ENCODE peak calls at places on chromosome 12, in six cellular contexts. One of them, this sample, is unnamed.

GRCh38 chr12:91119089-91119488 is 7.8 kb upstream of the LUM start:
- DNase-seq in GM12878: no peak
- DNase-seq in H1: no peak
- DNase-seq in K562: no peak
- DNase-seq in GM12891: no peak
- DNase-seq in HepG2: no peak
- DNase-seq in this sample: no peak

GRCh38 chr12:132866251-132866828 is 21.1 kb downstream of the CHFR start:
- DNase-seq in GM12891: no peak
- DNase-seq in GM12878: no peak
- DNase-seq in K562: no peak
- DNase-seq in H1: no peak
- DNase-seq in HepG2: peak
- DNase-seq in this sample: no peak

GRCh38 chr12:123141615-123142517 is 9.0 kb downstream of the PITPNM2 start:
- DNase-seq in HepG2: peak
- DNase-seq in H1: no peak
- DNase-seq in K562: no peak
- DNase-seq in GM12891: no peak
- DNase-seq in GM12878: no peak
- DNase-seq in this sample: no peak

GRCh38 chr12:117127933-117128823 is 29.0 kb upstream of the TESC start:
- DNase-seq in GM12878: no peak
- DNase-seq in K562: no peak
- DNase-seq in H1: no peak
- DNase-seq in HepG2: no peak
- DNase-seq in GM12891: no peak
- DNase-seq in this sample: no peak

GRCh38 chr12:66698558-66698957 is 19.7 kb upstream of the GRIP1 start:
- DNase-seq in HepG2: no peak
- DNase-seq in GM12891: no peak
- DNase-seq in H1: no peak
- DNase-seq in GM12878: no peak
- DNase-seq in K562: no peak
- DNase-seq in this sample: no peak

GRCh38 chr12:26857465-26858176 is 24.6 kb upstream of the ITPR2 start:
- DNase-seq in K562: no peak
- DNase-seq in H1: no peak
- DNase-seq in GM12891: no peak
- DNase-seq in HepG2: no peak
- DNase-seq in GM12878: no peak
- DNase-seq in this sample: no peak

GRCh38 chr12:66055837-66056319 is 74.7 kb downstream of the LLPH start:
- DNase-seq in K562: no peak
- DNase-seq in GM12878: peak
- DNase-seq in H1: no peak
- DNase-seq in GM12891: peak
- DNase-seq in HepG2: peak
- DNase-seq in this sample: peak

GRCh38 chr12:62396750-62397149 is 69.9 kb upstream of the MON2 start:
- DNase-seq in GM12891: no peak
- DNase-seq in HepG2: no peak
- DNase-seq in H1: no peak
- DNase-seq in GM12878: no peak
- DNase-seq in K562: no peak
- DNase-seq in this sample: no peak

GRCh38 chr12:93043877-93044209 is 114.7 kb upstream of the EEA1 start:
- DNase-seq in HepG2: no peak
- DNase-seq in GM12891: no peak
- DNase-seq in H1: no peak
- DNase-seq in GM12878: no peak
- DNase-seq in K562: peak
- DNase-seq in this sample: no peak

GRCh38 chr12:111406474-111407370 is 999 bp downstream of the SH2B3 start:
- DNase-seq in H1: no peak
- DNase-seq in K562: no peak
- DNase-seq in GM12878: no peak
- DNase-seq in GM12891: no peak
- DNase-seq in HepG2: no peak
- DNase-seq in this sample: no peak

DNA sequence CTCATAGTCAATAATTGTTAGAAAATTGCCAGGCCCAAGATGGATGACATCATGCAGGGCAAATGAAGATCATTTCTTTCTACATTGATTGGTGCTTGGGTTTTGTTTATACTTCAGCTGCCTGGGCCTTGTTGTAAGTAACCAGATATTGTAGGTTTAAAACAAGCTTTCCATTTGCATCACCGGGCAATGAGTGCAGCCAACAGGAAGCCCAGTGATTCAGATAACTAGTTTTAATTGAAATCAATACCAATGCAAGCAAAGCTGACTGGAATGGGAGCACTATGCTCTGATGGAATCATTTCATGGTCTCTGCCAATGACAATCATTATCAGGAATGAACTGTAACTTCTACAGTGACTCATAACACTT is 279.3 kb downstream of the DUSP6 start:
- DNase-seq in GM12891: no peak
- DNase-seq in HepG2: no peak
- DNase-seq in GM12878: no peak
- DNase-seq in K562: no peak
- DNase-seq in H1: no peak
- DNase-seq in this sample: no peak
- TF ChIP-seq TAF1 in GM12891: no peak
- TF ChIP-seq TAF1 in HepG2: no peak
- TF ChIP-seq TAF1 in GM12878: no peak
- TF ChIP-seq TAF1 in K562: no peak
- TF ChIP-seq TAF1 in H1: no peak
- TF ChIP-seq TAF1 in this sample: no peak

GRCh38 chr12:7108042-7108927 is 729 bp downstream of the C1RL start:
- DNase-seq in K562: peak
- DNase-seq in GM12891: peak
- DNase-seq in GM12878: peak
- DNase-seq in HepG2: peak
- DNase-seq in H1: peak
- DNase-seq in this sample: peak
- TF ChIP-seq POLR2AphosphoS5 in K562: peak
- TF ChIP-seq POLR2AphosphoS5 in GM12891: peak
- TF ChIP-seq POLR2AphosphoS5 in GM12878: peak
- TF ChIP-seq POLR2AphosphoS5 in HepG2: peak
- TF ChIP-seq POLR2AphosphoS5 in H1: peak
- TF ChIP-seq POLR2AphosphoS5 in this sample: peak

GRCh38 chr12:49130151-49131050 is 794 bp downstream of the TUBA1B start:
- DNase-seq in K562: peak
- DNase-seq in GM12891: peak
- DNase-seq in HepG2: peak
- DNase-seq in GM12878: peak
- DNase-seq in H1: peak
- DNase-seq in this sample: peak

GRCh38 chr12:49133014-49133413 is 1.8 kb upstream of the TUBA1B start:
- DNase-seq in GM12878: no peak
- DNase-seq in K562: peak
- DNase-seq in HepG2: no peak
- DNase-seq in GM12891: no peak
- DNase-seq in H1: no peak
- DNase-seq in this sample: no peak

GRCh38 chr12:49131973-49132461 is 822 bp upstream of the TUBA1B start:
- DNase-seq in K562: no peak
- DNase-seq in H1: no peak
- DNase-seq in HepG2: no peak
- DNase-seq in GM12891: no peak
- DNase-seq in GM12878: no peak
- DNase-seq in this sample: no peak

GRCh38 chr12:49129332-49130150 is 1.7 kb downstream of the TUBA1B start:
- DNase-seq in GM12878: no peak
- DNase-seq in K562: no peak
- DNase-seq in GM12891: no peak
- DNase-seq in HepG2: no peak
- DNase-seq in H1: no peak
- DNase-seq in this sample: no peak

GRCh38 chr12:49131051-49131972 is at the start of gene TUBA1B:
- DNase-seq in HepG2: peak
- DNase-seq in K562: peak
- DNase-seq in GM12891: peak
- DNase-seq in GM12878: peak
- DNase-seq in H1: peak
- DNase-seq in this sample: peak
- TF ChIP-seq POLR2A in HepG2: peak
- TF ChIP-seq POLR2A in K562: peak
- TF ChIP-seq POLR2A in GM12891: peak
- TF ChIP-seq POLR2A in GM12878: peak
- TF ChIP-seq POLR2A in H1: peak
- TF ChIP-seq POLR2A in this sample: peak

DNA sequence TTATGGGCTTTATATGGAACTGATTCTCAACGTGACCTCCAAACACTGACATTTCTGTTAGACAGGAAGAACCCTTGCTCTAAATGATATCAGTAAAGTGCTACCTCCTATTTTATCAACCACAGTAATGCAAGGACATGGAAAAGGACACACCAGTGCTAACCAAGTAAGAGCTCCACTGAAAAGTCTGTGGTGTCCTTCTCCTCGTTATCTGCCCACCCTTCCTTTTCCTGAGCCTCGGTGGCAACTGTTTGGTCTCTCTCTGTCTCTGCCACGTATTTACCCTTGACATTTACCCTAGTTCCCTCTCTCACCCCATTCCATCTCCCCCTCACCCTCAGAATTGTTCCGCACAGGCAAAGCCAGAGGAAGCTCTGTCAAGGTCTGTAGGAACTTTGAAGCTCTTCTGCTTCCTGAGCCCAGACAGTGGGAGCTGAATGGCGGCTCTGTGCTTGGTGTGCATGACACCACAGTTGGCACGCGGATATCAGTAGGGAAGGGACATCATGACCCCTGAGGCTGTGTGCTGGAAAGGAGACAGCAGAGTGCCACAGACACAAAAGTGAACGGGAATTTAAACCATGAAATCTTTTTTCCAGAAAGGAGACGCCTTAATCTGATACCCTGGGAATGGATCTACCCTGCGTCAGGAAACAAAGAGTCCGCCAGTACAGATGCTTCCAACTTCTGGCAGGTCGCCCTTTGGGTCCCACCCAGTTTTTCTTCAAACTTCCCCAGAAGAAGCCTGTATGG is 50.8 kb downstream of the NTN4 start:
- DNase-seq in GM12891: no peak
- DNase-seq in H1: no peak
- DNase-seq in GM12878: no peak
- DNase-seq in HepG2: no peak
- DNase-seq in K562: no peak
- DNase-seq in this sample: no peak
- TF ChIP-seq TAF1 in GM12891: no peak
- TF ChIP-seq TAF1 in H1: no peak
- TF ChIP-seq TAF1 in GM12878: no peak
- TF ChIP-seq TAF1 in HepG2: no peak
- TF ChIP-seq TAF1 in K562: no peak
- TF ChIP-seq TAF1 in this sample: no peak

DNA sequence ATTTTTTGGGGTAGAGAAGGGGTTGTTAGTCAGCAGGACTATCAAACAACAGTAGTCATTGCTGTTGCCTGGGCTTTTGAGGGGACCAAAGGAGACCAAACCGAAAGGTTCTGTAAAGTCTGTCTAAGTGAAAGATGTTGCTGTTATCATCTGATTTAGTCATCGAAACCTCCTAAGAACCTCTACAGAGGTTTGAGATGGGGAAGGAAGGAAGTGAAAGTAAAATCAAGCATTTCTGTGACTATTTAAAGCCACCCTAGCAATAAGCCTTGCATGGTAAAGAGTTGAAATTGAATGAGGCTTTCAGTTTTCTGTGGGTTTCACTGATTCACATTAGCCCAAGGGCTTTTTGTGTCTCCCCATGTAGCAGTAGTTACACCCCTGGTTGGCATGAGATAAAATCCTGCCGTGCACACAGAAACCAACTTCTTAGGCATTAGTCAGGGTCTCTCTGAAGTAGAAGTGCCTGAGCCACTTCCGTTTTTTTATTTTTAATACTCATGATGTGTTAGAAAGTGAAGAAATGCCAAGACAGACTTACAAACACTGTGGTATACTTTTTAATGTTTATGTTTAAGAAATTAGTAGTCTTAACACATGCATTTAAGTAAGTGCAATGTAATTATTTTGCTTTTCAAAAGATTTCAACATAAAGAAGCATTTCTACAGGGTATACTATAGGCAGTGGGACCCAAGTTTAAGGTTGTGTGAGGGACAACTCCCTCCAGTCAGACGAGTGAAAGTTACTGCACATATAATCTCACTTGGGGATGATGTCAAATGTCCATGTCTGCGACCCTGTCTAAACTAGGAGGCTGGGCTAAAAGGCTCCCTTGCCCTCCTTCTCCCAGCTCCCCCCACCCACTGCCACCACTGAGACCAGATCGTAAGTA is 50.4 kb downstream of the DYRK2 start:
- DNase-seq in H1: no peak
- DNase-seq in GM12891: peak
- DNase-seq in K562: no peak
- DNase-seq in HepG2: no peak
- DNase-seq in GM12878: peak
- DNase-seq in this sample: peak
- TF ChIP-seq POLR2AphosphoS5 in H1: no peak
- TF ChIP-seq POLR2AphosphoS5 in GM12891: no peak
- TF ChIP-seq POLR2AphosphoS5 in K562: no peak
- TF ChIP-seq POLR2AphosphoS5 in HepG2: no peak
- TF ChIP-seq POLR2AphosphoS5 in GM12878: no peak
- TF ChIP-seq POLR2AphosphoS5 in this sample: no peak

DNA sequence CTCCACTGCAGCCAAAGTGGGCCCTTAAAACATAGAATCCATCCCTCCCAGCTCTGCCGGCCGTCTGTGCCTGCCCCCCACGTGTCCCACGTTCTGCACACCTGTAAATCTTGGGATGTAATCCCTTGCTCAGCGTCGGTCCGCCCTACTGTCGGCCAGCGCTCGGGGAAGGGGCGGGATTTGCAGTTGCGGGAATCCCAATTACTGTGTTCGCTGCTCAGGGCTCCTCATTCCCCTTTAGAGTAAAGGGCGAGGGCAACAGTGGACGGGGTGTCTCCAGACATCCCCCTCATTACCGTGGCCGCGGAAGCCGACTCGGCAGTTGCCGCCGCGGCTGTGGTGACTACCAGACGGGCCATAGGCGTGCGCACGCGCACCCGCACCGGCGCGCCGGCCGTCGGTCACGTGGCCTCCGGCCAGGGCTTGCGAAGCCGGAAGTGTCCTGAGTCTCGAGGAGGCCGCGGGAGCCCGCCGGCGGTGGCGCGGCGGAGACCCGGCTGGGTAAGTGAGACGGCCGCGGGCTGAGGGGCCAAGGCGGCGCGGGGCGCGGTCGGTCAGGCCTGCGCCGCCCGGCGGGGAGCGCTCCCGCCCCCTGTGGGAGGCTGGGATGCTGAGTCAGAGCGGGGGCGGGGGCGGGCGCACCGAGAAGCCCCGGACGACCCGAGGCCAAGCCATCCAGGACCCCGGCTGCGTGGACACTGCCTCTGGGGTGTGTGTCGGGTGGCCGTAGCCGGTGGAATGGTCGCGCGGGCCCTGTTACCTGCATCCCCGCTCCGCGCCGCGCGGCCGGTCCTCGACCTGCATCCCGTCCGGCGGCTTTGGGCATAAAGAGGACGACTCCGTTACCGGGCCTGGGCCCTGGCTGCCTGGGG is at the start of gene TBK1:
- DNase-seq in GM12878: peak
- DNase-seq in HepG2: peak
- DNase-seq in K562: peak
- DNase-seq in H1: peak
- DNase-seq in GM12891: peak
- DNase-seq in this sample: peak
- TF ChIP-seq POLR2A in GM12878: peak
- TF ChIP-seq POLR2A in HepG2: peak
- TF ChIP-seq POLR2A in K562: peak
- TF ChIP-seq POLR2A in H1: peak
- TF ChIP-seq POLR2A in GM12891: peak
- TF ChIP-seq POLR2A in this sample: peak

GRCh38 chr12:52006726-52007157 is at the start of gene TAMALIN:
- DNase-seq in GM12878: no peak
- DNase-seq in K562: peak
- DNase-seq in GM12891: peak
- DNase-seq in HepG2: no peak
- DNase-seq in H1: no peak
- DNase-seq in this sample: no peak
- TF ChIP-seq TAF1 in GM12878: no peak
- TF ChIP-seq TAF1 in K562: no peak
- TF ChIP-seq TAF1 in GM12891: no peak
- TF ChIP-seq TAF1 in HepG2: no peak
- TF ChIP-seq TAF1 in H1: no peak
- TF ChIP-seq TAF1 in this sample: no peak

This sample was measured in GM12892.